ENCODE peak calls at places on chromosome 5, in seven cellular contexts. One of them, this sample, is unnamed.
A peak's percentile ranks its signal among the peaks of the same experiment; 100 is the strongest.

GRCh38 chr5:149038336-149039075 is 24.4 kb downstream of the SH3TC2 start:
- DNase-seq in astrocyte of the spinal cord: no peak
- DNase-seq in A549: no peak
- DNase-seq in mucosa of descending colon: no peak
- DNase-seq in adipocyte: no peak
- DNase-seq in foreskin fibroblast: peak; percentile 33
- DNase-seq in CD8-positive, alpha-beta T cell: no peak
- DNase-seq in this sample: no peak

GRCh38 chr5:36596247-36596646 is 10.2 kb upstream of the SLC1A3 start:
- DNase-seq in adipocyte: no peak
- DNase-seq in A549: no peak
- DNase-seq in astrocyte of the spinal cord: no peak
- DNase-seq in mucosa of descending colon: no peak
- DNase-seq in CD8-positive, alpha-beta T cell: no peak
- DNase-seq in foreskin fibroblast: no peak
- DNase-seq in this sample: no peak

GRCh38 chr5:126274819-126275218 is 148.4 kb upstream of the GRAMD2B start:
- DNase-seq in mucosa of descending colon: no peak
- DNase-seq in foreskin fibroblast: no peak
- DNase-seq in A549: no peak
- DNase-seq in adipocyte: no peak
- DNase-seq in astrocyte of the spinal cord: no peak
- DNase-seq in CD8-positive, alpha-beta T cell: no peak
- DNase-seq in this sample: no peak

GRCh38 chr5:115432691-115433090 is 111.9 kb downstream of the FEM1C start:
- DNase-seq in foreskin fibroblast: peak; percentile 57
- DNase-seq in adipocyte: peak; percentile 57
- DNase-seq in A549: no peak
- DNase-seq in CD8-positive, alpha-beta T cell: no peak
- DNase-seq in astrocyte of the spinal cord: peak; percentile 47
- DNase-seq in mucosa of descending colon: no peak
- DNase-seq in this sample: peak; percentile 56

GRCh38 chr5:178244566-178244965 is 12.0 kb upstream of the PHYKPL start:
- DNase-seq in foreskin fibroblast: peak; percentile 71
- DNase-seq in adipocyte: peak; percentile 34
- DNase-seq in CD8-positive, alpha-beta T cell: no peak
- DNase-seq in mucosa of descending colon: no peak
- DNase-seq in A549: no peak
- DNase-seq in astrocyte of the spinal cord: no peak
- DNase-seq in this sample: peak; percentile 25

GRCh38 chr5:176775409-176775808 is 35.0 kb upstream of the UNC5A start:
- DNase-seq in A549: no peak
- DNase-seq in adipocyte: no peak
- DNase-seq in CD8-positive, alpha-beta T cell: no peak
- DNase-seq in mucosa of descending colon: no peak
- DNase-seq in astrocyte of the spinal cord: no peak
- DNase-seq in foreskin fibroblast: no peak
- DNase-seq in this sample: no peak

GRCh38 chr5:112532654-112533314 is 113.7 kb upstream of the EPB41L4A start:
- DNase-seq in A549: no peak
- DNase-seq in mucosa of descending colon: no peak
- DNase-seq in foreskin fibroblast: no peak
- DNase-seq in adipocyte: no peak
- DNase-seq in astrocyte of the spinal cord: no peak
- DNase-seq in CD8-positive, alpha-beta T cell: no peak
- DNase-seq in this sample: no peak

GRCh38 chr5:66814146-66814991 is 218.2 kb downstream of the MAST4 start:
- DNase-seq in astrocyte of the spinal cord: peak; percentile 55
- DNase-seq in mucosa of descending colon: no peak
- DNase-seq in CD8-positive, alpha-beta T cell: no peak
- DNase-seq in adipocyte: peak; percentile 80
- DNase-seq in A549: peak; percentile 59
- DNase-seq in foreskin fibroblast: peak; percentile 76
- DNase-seq in this sample: peak; percentile 16

GRCh38 chr5:180553530-180553929 is 37.8 kb downstream of the SCGB3A1 start:
- DNase-seq in A549: no peak
- DNase-seq in mucosa of descending colon: no peak
- DNase-seq in foreskin fibroblast: peak; percentile 20
- DNase-seq in astrocyte of the spinal cord: no peak
- DNase-seq in adipocyte: peak; percentile 75
- DNase-seq in CD8-positive, alpha-beta T cell: no peak
- DNase-seq in this sample: no peak

GRCh38 chr5:117286813-117287212 is 712.2 kb upstream of the SEMA6A start:
- DNase-seq in CD8-positive, alpha-beta T cell: no peak
- DNase-seq in A549: no peak
- DNase-seq in astrocyte of the spinal cord: no peak
- DNase-seq in foreskin fibroblast: no peak
- DNase-seq in mucosa of descending colon: no peak
- DNase-seq in adipocyte: no peak
- DNase-seq in this sample: no peak

GRCh38 chr5:35742006-35742405 is 114.7 kb upstream of the IL7R start:
- DNase-seq in astrocyte of the spinal cord: no peak
- DNase-seq in adipocyte: no peak
- DNase-seq in A549: no peak
- DNase-seq in foreskin fibroblast: peak; percentile 14
- DNase-seq in mucosa of descending colon: no peak
- DNase-seq in CD8-positive, alpha-beta T cell: no peak
- DNase-seq in this sample: no peak

GRCh38 chr5:31531543-31531887 is 378 bp downstream of the DROSHA start:
- DNase-seq in mucosa of descending colon: peak; percentile 59
- DNase-seq in foreskin fibroblast: peak; percentile 49
- DNase-seq in CD8-positive, alpha-beta T cell: no peak
- DNase-seq in A549: peak; percentile 21
- DNase-seq in adipocyte: peak; percentile 63
- DNase-seq in astrocyte of the spinal cord: peak; percentile 16
- DNase-seq in this sample: no peak

GRCh38 chr5:160105686-160106085 is 13.6 kb downstream of the PWWP2A start:
- DNase-seq in A549: no peak
- DNase-seq in mucosa of descending colon: no peak
- DNase-seq in foreskin fibroblast: peak; percentile 6
- DNase-seq in adipocyte: no peak
- DNase-seq in astrocyte of the spinal cord: no peak
- DNase-seq in CD8-positive, alpha-beta T cell: no peak
- DNase-seq in this sample: no peak

GRCh38 chr5:173308226-173308625 is 20.0 kb downstream of the STC2 start:
- DNase-seq in astrocyte of the spinal cord: no peak
- DNase-seq in A549: no peak
- DNase-seq in mucosa of descending colon: no peak
- DNase-seq in foreskin fibroblast: peak; percentile 57
- DNase-seq in CD8-positive, alpha-beta T cell: no peak
- DNase-seq in adipocyte: peak; percentile 78
- DNase-seq in this sample: no peak

GRCh38 chr5:2199697-2200096 is 317.0 kb upstream of the IRX4 start:
- DNase-seq in CD8-positive, alpha-beta T cell: no peak
- DNase-seq in adipocyte: no peak
- DNase-seq in mucosa of descending colon: no peak
- DNase-seq in astrocyte of the spinal cord: no peak
- DNase-seq in foreskin fibroblast: no peak
- DNase-seq in A549: no peak
- DNase-seq in this sample: no peak

GRCh38 chr5:94893404-94894145 is 275.1 kb downstream of the SLF1 start:
- DNase-seq in foreskin fibroblast: peak; percentile 24
- DNase-seq in CD8-positive, alpha-beta T cell: no peak
- DNase-seq in astrocyte of the spinal cord: peak; percentile 26
- DNase-seq in mucosa of descending colon: no peak
- DNase-seq in adipocyte: peak; percentile 21
- DNase-seq in A549: no peak
- DNase-seq in this sample: no peak

GRCh38 chr5:84518862-84519261 is 134.2 kb upstream of the EDIL3 start:
- DNase-seq in adipocyte: no peak
- DNase-seq in A549: no peak
- DNase-seq in astrocyte of the spinal cord: no peak
- DNase-seq in CD8-positive, alpha-beta T cell: no peak
- DNase-seq in foreskin fibroblast: no peak
- DNase-seq in mucosa of descending colon: no peak
- DNase-seq in this sample: no peak

GRCh38 chr5:132103969-132104391 is 30.4 kb downstream of the CSF2 start:
- DNase-seq in mucosa of descending colon: no peak
- DNase-seq in CD8-positive, alpha-beta T cell: no peak
- DNase-seq in foreskin fibroblast: no peak
- DNase-seq in adipocyte: no peak
- DNase-seq in A549: no peak
- DNase-seq in astrocyte of the spinal cord: no peak
- DNase-seq in this sample: no peak

GRCh38 chr5:154273028-154273617 is 82.6 kb downstream of the GALNT10 start:
- DNase-seq in CD8-positive, alpha-beta T cell: no peak
- DNase-seq in astrocyte of the spinal cord: peak; percentile 43
- DNase-seq in adipocyte: peak; percentile 47
- DNase-seq in A549: no peak
- DNase-seq in foreskin fibroblast: peak; percentile 53
- DNase-seq in mucosa of descending colon: no peak
- DNase-seq in this sample: no peak
- H3K4me3 ChIP-seq in CD8-positive, alpha-beta T cell: no peak overlapping the region
- H3K4me3 ChIP-seq in astrocyte of the spinal cord: no peak overlapping the region
- H3K4me3 ChIP-seq in adipocyte: peak overlapping the region; percentile 30
- H3K4me3 ChIP-seq in A549: no peak overlapping the region
- H3K4me3 ChIP-seq in foreskin fibroblast: no peak overlapping the region
- H3K4me3 ChIP-seq in mucosa of descending colon: no peak overlapping the region
- H3K4me3 ChIP-seq in this sample: no peak overlapping the region

GRCh38 chr5:51382508-51382758 is 815 bp upstream of the ISL1 start:
- DNase-seq in mucosa of descending colon: no peak
- DNase-seq in astrocyte of the spinal cord: no peak
- DNase-seq in A549: no peak
- DNase-seq in foreskin fibroblast: no peak
- DNase-seq in CD8-positive, alpha-beta T cell: no peak
- DNase-seq in adipocyte: no peak
- DNase-seq in this sample: no peak

GRCh38 chr5:51382759-51383493 is at the start of gene ISL1:
- DNase-seq in foreskin fibroblast: peak; percentile 99
- DNase-seq in astrocyte of the spinal cord: peak; percentile 77
- DNase-seq in adipocyte: peak; percentile 82
- DNase-seq in A549: peak; percentile 21
- DNase-seq in CD8-positive, alpha-beta T cell: no peak
- DNase-seq in mucosa of descending colon: peak; percentile 81
- DNase-seq in this sample: peak; percentile 47

GRCh38 chr5:51383494-51384081 is 340 bp downstream of the ISL1 start:
- DNase-seq in astrocyte of the spinal cord: no peak
- DNase-seq in CD8-positive, alpha-beta T cell: no peak
- DNase-seq in A549: no peak
- DNase-seq in adipocyte: no peak
- DNase-seq in foreskin fibroblast: peak; percentile 62
- DNase-seq in mucosa of descending colon: no peak
- DNase-seq in this sample: no peak

GRCh38 chr5:51385214-51385613 is 2.0 kb downstream of the ISL1 start:
- DNase-seq in A549: no peak
- DNase-seq in mucosa of descending colon: no peak
- DNase-seq in adipocyte: no peak
- DNase-seq in astrocyte of the spinal cord: no peak
- DNase-seq in foreskin fibroblast: no peak
- DNase-seq in CD8-positive, alpha-beta T cell: no peak
- DNase-seq in this sample: no peak

GRCh38 chr5:51384281-51384840 is 1.1 kb downstream of the ISL1 start:
- DNase-seq in adipocyte: no peak
- DNase-seq in mucosa of descending colon: no peak
- DNase-seq in CD8-positive, alpha-beta T cell: no peak
- DNase-seq in A549: no peak
- DNase-seq in astrocyte of the spinal cord: no peak
- DNase-seq in foreskin fibroblast: peak; percentile 56
- DNase-seq in this sample: no peak
- H3K4me3 ChIP-seq in adipocyte: no peak overlapping the region
- H3K4me3 ChIP-seq in mucosa of descending colon: no peak overlapping the region
- H3K4me3 ChIP-seq in CD8-positive, alpha-beta T cell: no peak overlapping the region
- H3K4me3 ChIP-seq in A549: no peak overlapping the region
- H3K4me3 ChIP-seq in astrocyte of the spinal cord: no peak overlapping the region
- H3K4me3 ChIP-seq in foreskin fibroblast: peak overlapping the region; percentile 92
- H3K4me3 ChIP-seq in this sample: no peak overlapping the region

DNA sequence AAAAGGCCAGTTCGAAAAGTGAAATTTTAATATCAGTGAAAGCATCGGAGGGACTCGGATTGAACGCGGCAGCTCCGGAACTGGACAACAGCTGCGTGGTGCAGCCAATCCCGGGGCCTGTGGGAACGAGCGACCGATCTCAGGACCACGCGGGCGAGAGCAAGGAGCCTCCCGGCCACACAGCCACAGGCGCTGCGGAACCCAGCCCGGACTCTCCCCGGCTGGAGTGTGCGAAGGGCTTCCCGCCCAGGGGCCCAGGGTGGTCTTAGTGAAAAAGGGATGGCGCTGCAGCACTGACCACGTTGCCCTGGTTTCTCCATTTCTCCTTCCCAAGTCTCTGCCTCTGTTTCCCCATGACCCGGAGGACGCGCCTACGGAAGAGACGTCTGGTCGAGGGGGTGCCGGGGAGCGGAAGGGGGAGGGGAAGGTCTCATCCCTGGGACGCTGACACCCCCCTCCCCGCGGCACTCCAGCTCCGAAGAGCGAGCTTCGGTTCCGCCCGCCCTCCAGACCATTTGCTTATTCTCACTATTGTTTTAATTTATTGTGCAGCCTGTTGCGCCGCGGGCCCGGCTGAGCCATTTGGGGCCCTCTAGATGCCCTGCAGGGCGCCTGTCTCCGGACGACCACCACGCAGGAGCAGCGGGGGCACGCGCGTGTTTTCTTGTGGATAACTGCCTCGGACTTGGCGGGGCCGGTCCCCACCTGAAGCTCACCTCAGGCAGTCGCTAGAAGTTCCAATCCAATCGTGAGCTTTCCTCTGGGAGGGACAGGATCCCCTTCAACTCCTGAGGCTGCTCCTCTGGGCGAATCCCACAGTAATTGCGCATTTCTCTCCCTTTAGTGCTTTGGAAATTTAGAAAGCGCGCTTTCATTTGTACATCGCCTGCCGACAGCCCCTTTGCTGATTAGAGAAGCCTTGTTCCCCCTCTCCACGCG is 303.0 kb downstream of the PARP8 start:
- DNase-seq in mucosa of descending colon: no peak
- DNase-seq in CD8-positive, alpha-beta T cell: no peak
- DNase-seq in foreskin fibroblast: peak; percentile 62
- DNase-seq in A549: no peak
- DNase-seq in astrocyte of the spinal cord: no peak
- DNase-seq in adipocyte: no peak
- DNase-seq in this sample: no peak
- H3K4me3 ChIP-seq in mucosa of descending colon: no peak overlapping the region
- H3K4me3 ChIP-seq in CD8-positive, alpha-beta T cell: no peak overlapping the region
- H3K4me3 ChIP-seq in foreskin fibroblast: peak overlapping the region; percentile 69
- H3K4me3 ChIP-seq in A549: no peak overlapping the region
- H3K4me3 ChIP-seq in astrocyte of the spinal cord: no peak overlapping the region
- H3K4me3 ChIP-seq in adipocyte: peak overlapping the region; percentile 50
- H3K4me3 ChIP-seq in this sample: peak overlapping the region; percentile 22

GRCh38 chr5:73437126-73438047 is 11.2 kb downstream of the FOXD1 start:
- DNase-seq in foreskin fibroblast: peak; percentile 83
- DNase-seq in CD8-positive, alpha-beta T cell: no peak
- DNase-seq in adipocyte: peak; percentile 76
- DNase-seq in mucosa of descending colon: peak; percentile 52
- DNase-seq in A549: peak; percentile 88
- DNase-seq in astrocyte of the spinal cord: peak; percentile 91
- DNase-seq in this sample: no peak

GRCh38 chr5:73434921-73435320 is 13.7 kb downstream of the FOXD1 start:
- DNase-seq in astrocyte of the spinal cord: no peak
- DNase-seq in adipocyte: no peak
- DNase-seq in A549: no peak
- DNase-seq in mucosa of descending colon: no peak
- DNase-seq in foreskin fibroblast: no peak
- DNase-seq in CD8-positive, alpha-beta T cell: no peak
- DNase-seq in this sample: no peak

GRCh38 chr5:73438048-73438896 is 10.3 kb downstream of the FOXD1 start:
- DNase-seq in A549: no peak
- DNase-seq in adipocyte: peak; percentile 24
- DNase-seq in astrocyte of the spinal cord: peak; percentile 49
- DNase-seq in CD8-positive, alpha-beta T cell: no peak
- DNase-seq in foreskin fibroblast: no peak
- DNase-seq in mucosa of descending colon: no peak
- DNase-seq in this sample: no peak

GRCh38 chr5:73435640-73436534 is 12.7 kb downstream of the FOXD1 start:
- DNase-seq in adipocyte: no peak
- DNase-seq in foreskin fibroblast: no peak
- DNase-seq in mucosa of descending colon: no peak
- DNase-seq in CD8-positive, alpha-beta T cell: no peak
- DNase-seq in A549: no peak
- DNase-seq in astrocyte of the spinal cord: peak; percentile 35
- DNase-seq in this sample: no peak

GRCh38 chr5:73436535-73437125 is 11.9 kb downstream of the FOXD1 start:
- DNase-seq in adipocyte: no peak
- DNase-seq in astrocyte of the spinal cord: peak; percentile 49
- DNase-seq in CD8-positive, alpha-beta T cell: no peak
- DNase-seq in A549: no peak
- DNase-seq in mucosa of descending colon: no peak
- DNase-seq in foreskin fibroblast: no peak
- DNase-seq in this sample: no peak
- H3K4me3 ChIP-seq in adipocyte: no peak overlapping the region
- H3K4me3 ChIP-seq in astrocyte of the spinal cord: peak overlapping the region; percentile 33
- H3K4me3 ChIP-seq in CD8-positive, alpha-beta T cell: no peak overlapping the region
- H3K4me3 ChIP-seq in A549: no peak overlapping the region
- H3K4me3 ChIP-seq in mucosa of descending colon: no peak overlapping the region
- H3K4me3 ChIP-seq in foreskin fibroblast: no peak overlapping the region
- H3K4me3 ChIP-seq in this sample: peak overlapping the region; percentile 24